ENCODE peak calls at places on chromosomes 12 and 14, in nine cellular contexts. S is GM23338; Z is stimulated activated CD4-positive, alpha-beta T cell treated with anti-CD3 and anti-CD28 coated beads, Interleukin-1b, Interleukin-23, amount 100 ng/mL, for 24 hours; W is cardiac muscle cell; V is GM04504; T is epithelial cell of esophagus; G is CMK; Q is HFF-Myc; K is heart left ventricle. M is an unnamed sample.

GRCh38 chr12:102063066-102063465 is 1.3 kb upstream of the WASHC3 start:
- DNase-seq in V (no peak), G (peak), W (no peak), S (peak), T (no peak), K (no peak), Z (no peak), Q (no peak), M (peak)

GRCh38 chr12:31342314-31342713 is 16.4 kb upstream of the SINHCAF start:
- DNase-seq in W (no peak), S (no peak), V (no peak), K (no peak), Z (no peak), G (no peak), Q (no peak), T (no peak), M (no peak)

GRCh38 chr12:124454735-124455134 is 112.7 kb downstream of the NCOR2 start:
- DNase-seq in T (no peak), G (no peak), Z (no peak), W (no peak), Q (no peak), S (no peak), K (no peak), V (peak), M (no peak)

GRCh38 chr12:50541139-50541538 is 36.4 kb downstream of the DIP2B start:
- DNase-seq in G (no peak), V (no peak), Q (no peak), Z (no peak), S (no peak), K (no peak), T (no peak), W (no peak), M (no peak)

GRCh38 chr12:100716949-100717732 is 77.4 kb upstream of the ANO4 start:
- DNase-seq in W (peak), K (peak), T (peak), Z (no peak), V (no peak), S (peak), Q (no peak), G (no peak), M (no peak)

GRCh38 chr12:50764861-50765324 is 992 bp downstream of the ATF1 start:
- DNase-seq in V (peak), W (peak), Q (no peak), S (no peak), T (peak), Z (peak), G (no peak), K (no peak), M (no peak)

GRCh38 chr14:90499908-90500664 is 103.3 kb downstream of the CALM1 start:
- DNase-seq in Q (no peak), K (peak), G (no peak), S (peak), W (no peak), V (no peak), Z (no peak), T (no peak), M (no peak)

GRCh38 chr12:49225551-49226166 is 36.8 kb upstream of the TUBA1A start:
- DNase-seq in W (no peak), Z (no peak), G (no peak), K (no peak), Q (no peak), S (peak), T (no peak), V (no peak), M (peak)

GRCh38 chr14:66233571-66233970 is 252.6 kb upstream of the CCDC196 start:
- DNase-seq in V (no peak), Z (no peak), G (no peak), S (no peak), Q (no peak), W (no peak), K (no peak), T (no peak), M (no peak)

GRCh38 chr14:93974833-93975232 is 1.5 kb downstream of the ASB2 start:
- DNase-seq in Q (no peak), G (no peak), Z (no peak), W (no peak), K (no peak), V (no peak), T (no peak), S (no peak), M (no peak)

GRCh38 chr14:29222671-29223268 is 456.2 kb downstream of the FOXG1 start:
- DNase-seq in W (peak), K (no peak), Q (peak), Z (no peak), G (no peak), S (peak), V (peak), T (peak), M (no peak)

GRCh38 chr14:55448146-55448614 is 7.8 kb upstream of the TBPL2 start:
- DNase-seq in Q (peak), Z (no peak), W (no peak), S (no peak), K (no peak), V (peak), G (no peak), T (peak), M (peak)

GRCh38 chr14:104157303-104157928 is 19.0 kb downstream of the KIF26A start:
- DNase-seq in G (no peak), V (no peak), Q (no peak), W (no peak), Z (no peak), K (no peak), T (no peak), S (no peak), M (no peak)

GRCh38 chr12:32305163-32305562 is 94.2 kb upstream of the FGD4 start:
- DNase-seq in V (no peak), T (peak), K (no peak), W (no peak), Q (no peak), Z (no peak), G (no peak), S (no peak), M (no peak)

GRCh38 chr12:122835693-122836026 is 403 bp downstream of the HIP1R start:
- DNase-seq in S (peak), K (no peak), V (no peak), Q (no peak), T (peak), W (peak), G (no peak), Z (no peak), M (no peak)